ENCODE peak calls at places on chromosomes 1 and 21, in nine cellular contexts. U is T1000, V is A172, M is epithelial cell of esophagus, X is non-pigmented ciliary epithelial cell, Z is NCI-H1105, J is astrocyte of the spinal cord, S is G401, I is HCEC 1CT. F is an unnamed sample.

GRCh38 chr1:87335175-87335992 is 6.7 kb downstream of the LMO4 start:
- DNase-seq in U (no peak), V (no peak), M (peak; percentile 51), X (no peak), Z (peak; percentile 87), J (peak; percentile 30), S (peak; percentile 55), I (peak; percentile 61), F (peak; percentile 45)

GRCh38 chr21:15439726-15440125 is 290.1 kb upstream of the USP25 start:
- DNase-seq in U (no peak), V (no peak), M (no peak), X (no peak), Z (no peak), J (no peak), S (no peak), I (no peak), F (no peak)

GRCh38 chr1:22709891-22710687 is 550 bp upstream of the EPHB2 start:
- DNase-seq in U (peak; percentile 55), V (no peak), M (peak; percentile 53), X (no peak), Z (peak; percentile 47), J (peak; percentile 59), S (peak; percentile 43), I (peak; percentile 58), F (peak; percentile 11)

GRCh38 chr1:99004270-99005141 is at the start of gene PLPPR5:
- DNase-seq in U (peak; percentile 4), V (no peak), M (peak; percentile 21), X (no peak), Z (peak; percentile 6), J (no peak), S (no peak), I (no peak), F (no peak)

GRCh38 chr1:230307213-230307612 is 118.9 kb downstream of the PGBD5 start:
- DNase-seq in U (no peak), V (no peak), M (peak; percentile 81), X (no peak), Z (no peak), J (no peak), S (no peak), I (no peak), F (no peak)

GRCh38 chr1:167054946-167055630 is 35.1 kb downstream of the GPA33 start:
- DNase-seq in U (no peak), V (peak; percentile 25), M (no peak), X (no peak), Z (no peak), J (no peak), S (no peak), I (no peak), F (no peak)

GRCh38 chr1:45016090-45016697 is 4.1 kb downstream of the UROD start:
- DNase-seq in U (no peak), V (no peak), M (no peak), X (no peak), Z (no peak), J (no peak), S (no peak), I (no peak), F (no peak)

GRCh38 chr1:160354388-160354985 is 11.3 kb downstream of the NCSTN start:
- DNase-seq in U (no peak), V (peak; percentile 44), M (peak; percentile 57), X (no peak), Z (peak; percentile 4), J (peak; percentile 22), S (peak; percentile 55), I (peak; percentile 29), F (no peak)

GRCh38 chr1:223143760-223144248 is 756 bp upstream of the TLR5 start:
- DNase-seq in U (no peak), V (no peak), M (no peak), X (no peak), Z (peak; percentile 84), J (no peak), S (no peak), I (no peak), F (peak; percentile 89)

GRCh38 chr1:204465469-204466415 is 28.9 kb downstream of the PIK3C2B start:
- DNase-seq in U (no peak), V (no peak), M (no peak), X (no peak), Z (no peak), J (no peak), S (no peak), I (no peak), F (peak; percentile 77)

GRCh38 chr1:64969305-64970066 is 3.1 kb upstream of the JAK1 start:
- DNase-seq in U (no peak), V (no peak), M (no peak), X (no peak), Z (no peak), J (no peak), S (no peak), I (peak; percentile 13), F (peak; percentile 59)

F was measured in MV-4-11.